ENCODE peak calls at places on chromosomes 4 and X, in four cellular contexts. E is effector memory CD8-positive, alpha-beta T cell; V is HL-60; B is activated T-cell treated with anti-CD3 and anti-CD28 coated beads for 24 hours. Y is an unnamed sample.

GRCh38 chr4:153785830-153786721 is 2.8 kb downstream of the SFRP2 start:
- DNase-seq in B (no peak), V (no peak), E (no peak), Y (peak)

GRCh38 chrX:1582686-1583437 is 8.5 kb upstream of the AKAP17A start:
- DNase-seq in B (peak), E (no peak), V (peak), Y (peak)

GRCh38 chr4:83150563-83151330 is 36.2 kb upstream of the PLAC8 start:
- DNase-seq in B (no peak), E (no peak), V (no peak), Y (no peak)

GRCh38 chr4:38759790-38760122 is 23.0 kb downstream of the TLR10 start:
- DNase-seq in E (no peak), B (no peak), V (no peak), Y (no peak)

GRCh38 chr4:40564815-40565505 is 64.7 kb downstream of the RBM47 start:
- DNase-seq in V (no peak), E (no peak), B (no peak), Y (no peak)

GRCh38 chr4:73864365-73864764 is 4.8 kb upstream of the CXCL1 start:
- DNase-seq in B (no peak), E (no peak), V (peak), Y (no peak)

GRCh38 chr4:121148621-121149020 is 15.5 kb downstream of the TNIP3 start:
- DNase-seq in B (no peak), V (no peak), E (no peak), Y (no peak)

GRCh38 chr4:80694178-80694577 is 336.3 kb upstream of the BMP3 start:
- DNase-seq in V (no peak), E (no peak), B (no peak), Y (no peak)

GRCh38 chr4:69656653-69657158 is 3.7 kb upstream of the UGT2A1 start:
- DNase-seq in V (no peak), B (no peak), E (no peak), Y (no peak)

GRCh38 chrX:41921492-41922124 is 1.7 kb downstream of the CASK start:
- DNase-seq in V (peak), B (no peak), E (no peak), Y (no peak)

GRCh38 chr4:19156786-19157185 is 1094.9 kb upstream of the SLIT2 start:
- DNase-seq in E (no peak), V (no peak), B (no peak), Y (no peak)

GRCh38 chr4:128844931-128845330 is 35.4 kb downstream of the JADE1 start:
- DNase-seq in E (no peak), B (no peak), V (no peak), Y (no peak)